ENCODE peak calls at places on chromosomes 11 and 22, in five cellular contexts. D, C, L, E and T are unnamed samples.

GRCh38 chr22:36467946-36468345 is 13.5 kb downstream of the TXN2 start:
- DNase-seq in D (no peak), C (no peak), L (peak), E (peak), T (peak)

GRCh38 chr11:59957094-59957493 is 6.7 kb upstream of the OOSP4A start:
- DNase-seq in D (no peak), C (no peak), L (peak), E (no peak), T (no peak)

GRCh38 chr11:62144641-62145255 is 20.9 kb downstream of the INCENP start:
- DNase-seq in D (no peak), C (no peak), L (no peak), E (no peak), T (no peak)

GRCh38 chr11:45100338-45100737 is 46.1 kb upstream of the PRDM11 start:
- DNase-seq in D (no peak), C (no peak), L (peak), E (peak), T (peak)

GRCh38 chr11:119730347-119730613 is 1.3 kb upstream of the NECTIN1 start:
- DNase-seq in D (no peak), C (no peak), L (no peak), E (no peak), T (no peak)

GRCh38 chr22:39920134-39920743 is 19.4 kb downstream of the GRAP2 start:
- DNase-seq in D (no peak), C (no peak), L (peak), E (no peak), T (no peak)

GRCh38 chr11:134413334-134414035 is 1.4 kb upstream of the B3GAT1 start:
- DNase-seq in D (no peak), C (no peak), L (no peak), E (no peak), T (no peak)

GRCh38 chr11:11622772-11623531 is 1.1 kb upstream of the GALNT18 start:
- DNase-seq in D (no peak), C (peak), L (no peak), E (no peak), T (no peak)

GRCh38 chr22:30873661-30874060 is 94.9 kb downstream of the MORC2 start:
- DNase-seq in D (no peak), C (no peak), L (no peak), E (no peak), T (no peak)

GRCh38 chr11:66971483-66971882 is 3.6 kb upstream of the C11orf86 start:
- DNase-seq in D (no peak), C (no peak), L (no peak), E (no peak), T (no peak)

DNA sequence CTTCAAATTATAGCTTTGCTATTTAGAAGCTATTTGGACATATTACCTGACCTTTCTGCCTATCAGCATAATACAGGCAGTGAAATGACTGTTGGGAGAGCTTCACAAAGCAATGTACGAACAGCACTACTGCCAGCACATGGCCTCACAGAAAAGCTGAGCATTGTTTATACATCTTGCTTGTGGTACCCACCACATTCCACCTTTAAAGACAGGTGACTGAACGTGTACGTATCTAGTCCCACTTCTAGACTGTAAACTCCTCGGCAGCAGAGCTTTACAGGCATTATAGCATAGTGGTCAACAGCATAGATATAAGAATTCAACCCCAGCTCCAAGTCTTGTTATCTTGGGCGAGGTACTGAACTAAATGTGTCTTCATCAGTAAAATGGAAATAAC is 1.6 kb downstream of the JOSD1 start:
- DNase-seq in D (no peak), C (no peak), L (no peak), E (no peak), T (peak)
- H3K27ac ChIP-seq in D (peak), C (peak), L (peak), E (peak), T (peak)

GRCh38 chr22:45686004-45686403 is 14.4 kb downstream of the ATXN10 start:
- DNase-seq in D (no peak), C (no peak), L (no peak), E (no peak), T (no peak)
- TF ChIP-seq MYC in D (no peak), C (no peak), L (no peak), E (no peak), T (no peak)

DNA sequence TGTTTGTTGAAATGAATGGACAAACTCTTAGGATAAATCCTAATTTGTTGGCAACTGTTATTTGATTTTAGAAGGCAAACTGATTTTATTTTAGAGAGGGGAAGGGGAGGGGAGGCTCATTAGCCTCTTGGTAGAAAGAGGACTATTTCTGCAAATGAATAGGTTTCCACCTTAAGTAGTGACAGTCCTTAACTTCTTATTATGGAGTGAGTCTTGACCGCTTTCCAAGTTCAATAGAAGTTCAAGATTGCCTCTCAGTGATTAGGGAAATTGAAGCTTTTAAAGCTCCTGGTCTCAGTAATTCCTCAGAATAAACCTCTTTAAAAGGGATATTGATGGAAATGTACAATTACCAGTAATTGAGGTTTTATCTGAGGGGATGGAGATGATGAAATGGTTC is 55.7 kb downstream of the PANX1 start:
- DNase-seq in D (no peak), C (no peak), L (no peak), E (no peak), T (no peak)
- H3K27ac ChIP-seq in D (no peak), C (no peak), L (no peak), E (peak), T (no peak)

DNA sequence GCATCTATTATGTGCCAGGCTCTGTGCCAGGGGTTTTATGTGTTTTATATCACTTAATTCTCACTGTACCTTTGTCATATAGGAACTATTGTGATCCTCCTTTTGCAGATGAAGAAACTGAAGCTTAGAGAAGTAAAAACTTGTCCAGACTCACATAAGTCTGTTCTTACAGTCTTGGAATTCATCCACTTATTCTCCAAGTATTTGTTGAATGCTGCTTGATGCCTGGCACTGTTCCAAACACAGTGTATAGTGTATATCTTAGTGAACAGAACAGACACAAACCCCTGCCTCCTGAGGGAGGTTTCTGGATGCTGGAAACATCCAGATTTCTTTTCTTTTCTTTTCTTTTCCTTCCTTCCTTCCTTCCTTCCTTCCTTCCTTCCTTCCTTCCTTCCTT is 29.0 kb upstream of the FGF3 start:
- DNase-seq in D (no peak), C (no peak), L (no peak), E (no peak), T (no peak)
- TF ChIP-seq MYC in D (no peak), C (no peak), L (no peak), E (no peak), T (no peak)

DNA sequence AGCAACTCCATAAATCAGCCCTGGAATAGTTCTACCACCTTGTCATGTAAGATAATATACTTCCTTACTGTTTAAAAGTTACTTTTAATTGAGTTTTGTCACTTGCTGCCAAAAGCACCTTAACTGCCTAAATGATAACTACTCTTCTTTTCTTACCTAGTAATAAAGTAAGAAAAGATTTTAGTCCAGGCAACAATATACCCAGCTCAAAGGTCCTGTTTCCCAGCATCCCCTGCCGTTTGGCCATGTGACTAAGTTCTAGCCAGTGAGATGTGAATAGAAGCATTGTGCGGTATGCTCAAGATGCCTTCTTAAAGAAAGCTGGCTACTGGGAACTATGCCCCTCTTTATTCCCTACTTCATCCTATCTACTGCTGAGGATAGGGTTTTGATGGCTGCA is 39.4 kb upstream of the CCDC34 start:
- DNase-seq in D (no peak), C (no peak), L (no peak), E (no peak), T (no peak)
- H3K27ac ChIP-seq in D (no peak), C (peak), L (no peak), E (peak), T (no peak)